ENCODE peak calls at places on chromosomes 1 and 21, in seven cellular contexts. O is Peyer's patch, H is HAP-1, U is cardiac muscle cell, X is breast epithelium, V is thyroid gland, R is ovary. Y is an unnamed sample.

GRCh38 chr1:201916649-201917249 is 28.1 kb downstream of the SHISA4 start:
- DNase-seq in O (peak; percentile 39), H (no peak), U (peak; percentile 91), X (peak; percentile 62), V (peak; percentile 62), R (peak; percentile 77), Y (peak; percentile 58)

GRCh38 chr1:220363196-220363831 is 91.1 kb upstream of the RAB3GAP2 start:
- DNase-seq in O (no peak), H (peak; percentile 49), U (no peak), X (no peak), V (no peak), R (no peak), Y (no peak)

GRCh38 chr1:154993572-154994268 is at the start of gene LENEP:
- DNase-seq in O (no peak), H (no peak), U (no peak), X (no peak), V (no peak), R (no peak), Y (no peak)

GRCh38 chr1:159646687-159647086 is 59.1 kb downstream of the APCS start:
- DNase-seq in O (no peak), H (no peak), U (no peak), X (no peak), V (no peak), R (no peak), Y (no peak)

GRCh38 chr21:15192243-15192642 is 127.4 kb upstream of the NRIP1 start:
- DNase-seq in O (no peak), H (no peak), U (peak; percentile 62), X (no peak), V (no peak), R (no peak), Y (no peak)

GRCh38 chr1:101769520-101769919 is 227.2 kb downstream of the OLFM3 start:
- DNase-seq in O (no peak), H (peak; percentile 55), U (peak; percentile 12), X (no peak), V (peak; percentile 2), R (no peak), Y (no peak)

GRCh38 chr1:47758341-47759237 is 238.6 kb downstream of the TRABD2B start:
- DNase-seq in O (no peak), H (no peak), U (peak; percentile 72), X (peak; percentile 42), V (no peak), R (no peak), Y (no peak)

GRCh38 chr1:100394286-100394685 is 42.0 kb downstream of the CDC14A start:
- DNase-seq in O (no peak), H (no peak), U (no peak), X (no peak), V (no peak), R (no peak), Y (no peak)

GRCh38 chr1:186626969-186627368 is 53.3 kb downstream of the PTGS2 start:
- DNase-seq in O (no peak), H (no peak), U (peak; percentile 10), X (no peak), V (no peak), R (no peak), Y (no peak)

GRCh38 chr1:241582921-241583321 is 50.7 kb downstream of the KMO start:
- DNase-seq in O (no peak), H (no peak), U (no peak), X (peak; percentile 52), V (no peak), R (no peak), Y (no peak)

GRCh38 chr21:38148046-38148445 is 108.7 kb upstream of the KCNJ15 start:
- DNase-seq in O (no peak), H (no peak), U (no peak), X (no peak), V (no peak), R (no peak), Y (no peak)

GRCh38 chr1:96559707-96560588 is 161.6 kb upstream of the PTBP2 start:
- DNase-seq in O (no peak), H (peak; percentile 75), U (peak; percentile 96), X (no peak), V (peak; percentile 83), R (peak; percentile 32), Y (no peak)

GRCh38 chr1:222912730-222913129 is 97.9 kb downstream of the DISP1 start:
- DNase-seq in O (no peak), H (no peak), U (no peak), X (no peak), V (no peak), R (no peak), Y (no peak)

GRCh38 chr1:223628233-223628632 is 37.3 kb downstream of the CAPN8 start:
- DNase-seq in O (no peak), H (peak; percentile 38), U (peak; percentile 51), X (no peak), V (peak; percentile 57), R (peak; percentile 52), Y (peak; percentile 39)

GRCh38 chr1:166839600-166840308 is 479 bp downstream of the POGK start:
- DNase-seq in O (peak; percentile 42), H (peak; percentile 41), U (peak; percentile 28), X (peak; percentile 60), V (peak; percentile 59), R (peak; percentile 51), Y (peak; percentile 64)

GRCh38 chr1:194295690-194296089 is 1109.3 kb upstream of the B3GALT2 start:
- DNase-seq in O (no peak), H (peak; percentile 16), U (peak; percentile 55), X (no peak), V (no peak), R (no peak), Y (no peak)

GRCh38 chr1:199167460-199167859 is 528.6 kb downstream of the PTPRC start:
- DNase-seq in O (no peak), H (no peak), U (no peak), X (no peak), V (no peak), R (no peak), Y (no peak)

GRCh38 chr1:22326931-22327330 is 124.7 kb upstream of the ZBTB40 start:
- DNase-seq in O (no peak), H (no peak), U (no peak), X (peak; percentile 9), V (no peak), R (no peak), Y (no peak)

GRCh38 chr1:33176362-33176850 is 5.4 kb downstream of the TRIM62 start:
- DNase-seq in O (no peak), H (no peak), U (peak; percentile 52), X (peak; percentile 81), V (no peak), R (no peak), Y (no peak)

GRCh38 chr21:44779417-44780139 is 22.0 kb downstream of the UBE2G2 start:
- DNase-seq in O (no peak), H (no peak), U (peak; percentile 58), X (no peak), V (no peak), R (no peak), Y (no peak)

GRCh38 chr21:33975548-33976081 is 60.0 kb upstream of the ATP5PO start:
- DNase-seq in O (peak; percentile 41), H (no peak), U (no peak), X (no peak), V (no peak), R (no peak), Y (no peak)

GRCh38 chr21:25456672-25457071 is 150.6 kb downstream of the MRPL39 start:
- DNase-seq in O (no peak), H (no peak), U (peak; percentile 1), X (no peak), V (no peak), R (no peak), Y (no peak)

GRCh38 chr1:36321119-36321951 is 2.1 kb downstream of the EVA1B start:
- DNase-seq in O (no peak), H (no peak), U (peak; percentile 97), X (no peak), V (peak; percentile 57), R (peak; percentile 94), Y (peak; percentile 68)

DNA sequence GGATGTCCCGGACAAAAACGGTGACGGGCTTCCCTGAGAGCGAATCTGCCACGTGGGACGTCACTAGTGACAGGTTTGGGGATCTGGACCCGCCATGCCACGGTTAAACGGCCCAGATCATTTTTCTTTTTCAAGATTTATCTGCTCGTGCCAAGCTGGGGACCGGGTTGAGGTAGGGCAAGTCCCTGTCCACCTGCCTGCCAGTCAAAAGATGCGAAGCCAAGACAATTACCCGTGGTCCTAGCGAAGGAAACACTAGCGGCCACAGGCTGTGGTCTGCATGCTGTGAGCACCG is 904 bp upstream of the BATF3 start:
- DNase-seq in O (peak; percentile 37), H (no peak), U (no peak), X (no peak), V (peak; percentile 28), R (no peak), Y (no peak)
- H3K27me3 ChIP-seq in O (no peaks in the 10 kb centered on the region), H (peaks cover 21% of the 10 kb centered on the region), U (peaks cover 83% of the 10 kb centered on the region), X (no peaks in the 10 kb centered on the region), V (no peaks in the 10 kb centered on the region), R (no peaks in the 10 kb centered on the region), Y (no peaks in the 10 kb centered on the region)

GRCh38 chr1:30146448-30146847 is 576.9 kb downstream of the MATN1 start:
- DNase-seq in O (no peak), H (no peak), U (no peak), X (no peak), V (no peak), R (no peak), Y (no peak)

GRCh38 chr1:30140566-30140965 is 582.8 kb downstream of the MATN1 start:
- DNase-seq in O (no peak), H (no peak), U (no peak), X (no peak), V (no peak), R (no peak), Y (no peak)

GRCh38 chr1:30144831-30145230 is 578.6 kb downstream of the MATN1 start:
- DNase-seq in O (no peak), H (no peak), U (no peak), X (no peak), V (no peak), R (no peak), Y (no peak)

GRCh38 chr1:30145723-30146263 is 577.6 kb downstream of the MATN1 start:
- DNase-seq in O (no peak), H (no peak), U (no peak), X (no peak), V (no peak), R (no peak), Y (no peak)

DNA sequence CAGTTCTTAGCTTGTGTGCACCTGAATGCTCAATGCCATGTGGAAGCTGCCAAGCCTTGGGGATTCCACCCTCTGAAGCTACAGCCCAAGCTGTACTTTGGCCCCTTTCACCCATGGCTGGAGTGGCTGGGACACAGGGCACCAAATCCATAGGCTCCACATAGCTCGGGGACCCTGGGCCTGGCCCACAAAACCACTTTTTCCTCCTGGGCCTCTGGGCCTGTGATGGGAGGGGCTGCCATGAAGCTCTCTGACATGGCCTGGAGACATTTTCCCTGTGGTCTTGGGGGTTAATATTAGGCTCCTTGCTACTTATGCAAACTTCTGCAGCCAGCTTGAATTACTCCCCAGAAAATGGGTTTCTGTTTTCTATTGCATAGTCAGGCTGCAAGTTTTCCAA is 579.9 kb downstream of the MATN1 start:
- DNase-seq in O (no peak), H (no peak), U (no peak), X (no peak), V (no peak), R (no peak), Y (no peak)
- H3K9me3 ChIP-seq in O (no peaks in the 10 kb centered on the region), H (peaks cover 2% of the 10 kb centered on the region), U (no peaks in the 10 kb centered on the region), X (no peaks in the 10 kb centered on the region), V (no peaks in the 10 kb centered on the region), R (no peaks in the 10 kb centered on the region), Y (peaks cover 4% of the 10 kb centered on the region)

GRCh38 chr1:178927003-178927402 is 56.1 kb upstream of the ANGPTL1 start:
- DNase-seq in O (no peak), H (no peak), U (no peak), X (no peak), V (no peak), R (no peak), Y (no peak)
- H3K4me1 ChIP-seq in O (no peaks in the 10 kb centered on the region), H (peaks cover 13% of the 10 kb centered on the region), U (no peaks in the 10 kb centered on the region), X (no peaks in the 10 kb centered on the region), V (peaks cover 4% of the 10 kb centered on the region), R (peaks cover 10% of the 10 kb centered on the region), Y (peaks cover 1% of the 10 kb centered on the region)

GRCh38 chr21:42793774-42794173 is 85.6 kb downstream of the WDR4 start:
- DNase-seq in O (no peak), H (no peak), U (no peak), X (no peak), V (no peak), R (no peak), Y (no peak)
- H3K27me3 ChIP-seq in O (no peaks in the 10 kb centered on the region), H (peaks cover 8% of the 10 kb centered on the region), U (no peaks in the 10 kb centered on the region), X (no peaks in the 10 kb centered on the region), V (no peaks in the 10 kb centered on the region), R (no peaks in the 10 kb centered on the region), Y (no peaks in the 10 kb centered on the region)